ENCODE peak calls at places on chromosomes 3 and 15, in five cellular contexts. One of them, this sample, is unnamed.

GRCh38 chr15:76333720-76334437 is 2.7 kb upstream of the ISL2 start:
- DNase-seq in K562: peak; percentile 39
- DNase-seq in GM23248: no peak
- DNase-seq in fibroblast of lung: no peak
- DNase-seq in stomach: no peak
- DNase-seq in this sample: peak; percentile 80

GRCh38 chr15:96703794-96704550 is 373.5 kb downstream of the NR2F2 start:
- DNase-seq in K562: no peak
- DNase-seq in GM23248: peak; percentile 1
- DNase-seq in fibroblast of lung: peak; percentile 37
- DNase-seq in stomach: no peak
- DNase-seq in this sample: no peak

GRCh38 chr3:185473290-185473815 is 25.5 kb downstream of the TMEM41A start:
- DNase-seq in K562: peak; percentile 75
- DNase-seq in GM23248: no peak
- DNase-seq in fibroblast of lung: no peak
- DNase-seq in stomach: no peak
- DNase-seq in this sample: no peak

GRCh38 chr15:57647071-57647790 is 55.5 kb downstream of the MYZAP start:
- DNase-seq in K562: no peak
- DNase-seq in GM23248: peak; percentile 4
- DNase-seq in fibroblast of lung: no peak
- DNase-seq in stomach: no peak
- DNase-seq in this sample: no peak

GRCh38 chr3:13782501-13782900 is 97.4 kb downstream of the WNT7A start:
- DNase-seq in K562: no peak
- DNase-seq in GM23248: peak; percentile 6
- DNase-seq in fibroblast of lung: no peak
- DNase-seq in stomach: no peak
- DNase-seq in this sample: no peak

GRCh38 chr3:63132456-63133250 is 145.5 kb upstream of the SYNPR start:
- DNase-seq in K562: no peak
- DNase-seq in GM23248: peak; percentile 46
- DNase-seq in fibroblast of lung: no peak
- DNase-seq in stomach: no peak
- DNase-seq in this sample: no peak

GRCh38 chr3:10459954-10460754 is 45.2 kb downstream of the ATP2B2 start:
- DNase-seq in K562: peak; percentile 93
- DNase-seq in GM23248: peak; percentile 71
- DNase-seq in fibroblast of lung: peak; percentile 68
- DNase-seq in stomach: peak; percentile 36
- DNase-seq in this sample: no peak

GRCh38 chr3:159852821-159853505 is 135.7 kb upstream of the IL12A start:
- DNase-seq in K562: no peak
- DNase-seq in GM23248: peak; percentile 50
- DNase-seq in fibroblast of lung: peak; percentile 63
- DNase-seq in stomach: no peak
- DNase-seq in this sample: peak; percentile 29

GRCh38 chr3:154148541-154148940 is 27.4 kb downstream of the ARHGEF26 start:
- DNase-seq in K562: no peak
- DNase-seq in GM23248: no peak
- DNase-seq in fibroblast of lung: no peak
- DNase-seq in stomach: no peak
- DNase-seq in this sample: no peak

GRCh38 chr15:60993008-60993407 is 236.1 kb downstream of the RORA start:
- DNase-seq in K562: no peak
- DNase-seq in GM23248: peak; percentile 45
- DNase-seq in fibroblast of lung: peak; percentile 20
- DNase-seq in stomach: no peak
- DNase-seq in this sample: no peak

GRCh38 chr3:169965562-169965961 is 1.0 kb upstream of the SEC62 start:
- DNase-seq in K562: no peak
- DNase-seq in GM23248: no peak
- DNase-seq in fibroblast of lung: no peak
- DNase-seq in stomach: no peak
- DNase-seq in this sample: no peak

GRCh38 chr3:48784426-48785120 is 63.1 kb downstream of the PRKAR2A start:
- DNase-seq in K562: peak; percentile 11
- DNase-seq in GM23248: peak; percentile 39
- DNase-seq in fibroblast of lung: peak; percentile 31
- DNase-seq in stomach: no peak
- DNase-seq in this sample: no peak

GRCh38 chr3:98969295-98969694 is 67.8 kb upstream of the DCBLD2 start:
- DNase-seq in K562: no peak
- DNase-seq in GM23248: no peak
- DNase-seq in fibroblast of lung: no peak
- DNase-seq in stomach: no peak
- DNase-seq in this sample: no peak

GRCh38 chr3:56389213-56389830 is 78.9 kb downstream of the ERC2 start:
- DNase-seq in K562: no peak
- DNase-seq in GM23248: no peak
- DNase-seq in fibroblast of lung: no peak
- DNase-seq in stomach: no peak
- DNase-seq in this sample: no peak

GRCh38 chr3:169060037-169060436 is 603.5 kb downstream of the MECOM start:
- DNase-seq in K562: no peak
- DNase-seq in GM23248: peak; percentile 32
- DNase-seq in fibroblast of lung: peak; percentile 26
- DNase-seq in stomach: no peak
- DNase-seq in this sample: no peak

GRCh38 chr15:71921191-71921590 is 110.8 kb downstream of the NR2E3 start:
- DNase-seq in K562: no peak
- DNase-seq in GM23248: peak; percentile 8
- DNase-seq in fibroblast of lung: no peak
- DNase-seq in stomach: no peak
- DNase-seq in this sample: no peak

GRCh38 chr3:11037241-11037873 is 44.8 kb downstream of the SLC6A1 start:
- DNase-seq in K562: no peak
- DNase-seq in GM23248: no peak
- DNase-seq in fibroblast of lung: no peak
- DNase-seq in stomach: no peak
- DNase-seq in this sample: no peak

GRCh38 chr15:60009124-60009523 is 5.0 kb downstream of the FOXB1 start:
- DNase-seq in K562: no peak
- DNase-seq in GM23248: no peak
- DNase-seq in fibroblast of lung: no peak
- DNase-seq in stomach: no peak
- DNase-seq in this sample: no peak

GRCh38 chr3:242986-243706 is 46.6 kb downstream of the CHL1 start:
- DNase-seq in K562: no peak
- DNase-seq in GM23248: peak; percentile 1
- DNase-seq in fibroblast of lung: peak; percentile 98
- DNase-seq in stomach: no peak
- DNase-seq in this sample: no peak

GRCh38 chr3:67647390-67647878 is 7.0 kb downstream of the SUCLG2 start:
- DNase-seq in K562: no peak
- DNase-seq in GM23248: peak; percentile 99
- DNase-seq in fibroblast of lung: peak; percentile 97
- DNase-seq in stomach: peak; percentile 76
- DNase-seq in this sample: no peak

GRCh38 chr3:131326307-131326706 is 55.3 kb upstream of the NUDT16 start:
- DNase-seq in K562: no peak
- DNase-seq in GM23248: peak; percentile 55
- DNase-seq in fibroblast of lung: no peak
- DNase-seq in stomach: no peak
- DNase-seq in this sample: no peak

GRCh38 chr3:191356586-191357439 is 26.5 kb upstream of the UTS2B start:
- DNase-seq in K562: no peak
- DNase-seq in GM23248: peak; percentile 92
- DNase-seq in fibroblast of lung: peak; percentile 66
- DNase-seq in stomach: peak; percentile 31
- DNase-seq in this sample: no peak

GRCh38 chr3:45110185-45110833 is 35.9 kb downstream of the CDCP1 start:
- DNase-seq in K562: no peak
- DNase-seq in GM23248: no peak
- DNase-seq in fibroblast of lung: no peak
- DNase-seq in stomach: no peak
- DNase-seq in this sample: no peak

GRCh38 chr3:169618894-169619792 is 44.4 kb downstream of the MECOM start:
- DNase-seq in K562: no peak
- DNase-seq in GM23248: no peak
- DNase-seq in fibroblast of lung: no peak
- DNase-seq in stomach: no peak
- DNase-seq in this sample: peak; percentile 62

GRCh38 chr15:65385868-65386253 is 8.1 kb upstream of the IGDCC3 start:
- DNase-seq in K562: no peak
- DNase-seq in GM23248: peak; percentile 23
- DNase-seq in fibroblast of lung: no peak
- DNase-seq in stomach: no peak
- DNase-seq in this sample: no peak

GRCh38 chr15:99615460-99615859 is 49.7 kb downstream of the MEF2A start:
- DNase-seq in K562: no peak
- DNase-seq in GM23248: no peak
- DNase-seq in fibroblast of lung: no peak
- DNase-seq in stomach: no peak
- DNase-seq in this sample: no peak
- H3K9me3 ChIP-seq in K562: no peaks in the 10 kb centered on the region
- H3K9me3 ChIP-seq in GM23248: no peaks in the 10 kb centered on the region
- H3K9me3 ChIP-seq in fibroblast of lung: no peaks in the 10 kb centered on the region
- H3K9me3 ChIP-seq in stomach: no peaks in the 10 kb centered on the region
- H3K9me3 ChIP-seq in this sample: no peaks in the 10 kb centered on the region

GRCh38 chr3:42130007-42130328 is 38.8 kb downstream of the TRAK1 start:
- DNase-seq in K562: no peak
- DNase-seq in GM23248: no peak
- DNase-seq in fibroblast of lung: no peak
- DNase-seq in stomach: no peak
- DNase-seq in this sample: no peak
- H3K27ac ChIP-seq in K562: no peak overlapping the region
- H3K27ac ChIP-seq in GM23248: no peak overlapping the region
- H3K27ac ChIP-seq in fibroblast of lung: no peak overlapping the region
- H3K27ac ChIP-seq in stomach: peak overlapping the region; percentile 79
- H3K27ac ChIP-seq in this sample: no peak overlapping the region

DNA sequence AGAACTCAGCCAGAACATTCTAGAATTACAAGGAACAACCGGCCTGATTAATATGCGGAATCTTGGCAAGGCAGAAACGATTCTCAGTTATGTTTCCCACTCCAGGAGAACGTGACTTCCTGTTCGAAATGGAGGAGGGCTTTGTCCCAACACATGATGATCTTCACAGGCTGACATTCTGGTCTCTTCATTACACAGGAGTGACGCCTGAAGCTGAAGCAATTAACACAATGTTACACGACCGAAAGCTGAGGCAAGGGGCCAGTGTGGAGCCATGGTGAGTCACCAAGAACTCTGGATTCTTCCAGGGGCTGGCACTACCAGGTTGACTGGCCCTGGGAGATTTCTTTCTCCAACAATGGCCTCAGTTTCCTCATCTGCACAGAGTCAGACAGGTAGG is 40.9 kb downstream of the RFTN1 start:
- DNase-seq in K562: no peak
- DNase-seq in GM23248: no peak
- DNase-seq in fibroblast of lung: no peak
- DNase-seq in stomach: no peak
- DNase-seq in this sample: no peak
- H3K9me3 ChIP-seq in K562: no peaks in the 10 kb centered on the region
- H3K9me3 ChIP-seq in GM23248: no peaks in the 10 kb centered on the region
- H3K9me3 ChIP-seq in fibroblast of lung: no peaks in the 10 kb centered on the region
- H3K9me3 ChIP-seq in stomach: peaks cover 13% of the 10 kb centered on the region
- H3K9me3 ChIP-seq in this sample: no peaks in the 10 kb centered on the region

GRCh38 chr15:66841953-66842681 is 140.1 kb downstream of the SMAD6 start:
- DNase-seq in K562: peak; percentile 75
- DNase-seq in GM23248: peak; percentile 98
- DNase-seq in fibroblast of lung: peak; percentile 94
- DNase-seq in stomach: peak; percentile 88
- DNase-seq in this sample: peak; percentile 30

GRCh38 chr15:66844041-66844746 is 142.2 kb downstream of the SMAD6 start:
- DNase-seq in K562: no peak
- DNase-seq in GM23248: no peak
- DNase-seq in fibroblast of lung: no peak
- DNase-seq in stomach: no peak
- DNase-seq in this sample: no peak

GRCh38 chr15:66844747-66845145 is 142.7 kb downstream of the SMAD6 start:
- DNase-seq in K562: no peak
- DNase-seq in GM23248: no peak
- DNase-seq in fibroblast of lung: no peak
- DNase-seq in stomach: no peak
- DNase-seq in this sample: no peak

GRCh38 chr15:66842710-66843441 is 140.8 kb downstream of the SMAD6 start:
- DNase-seq in K562: peak; percentile 79
- DNase-seq in GM23248: peak; percentile 91
- DNase-seq in fibroblast of lung: peak; percentile 87
- DNase-seq in stomach: peak; percentile 75
- DNase-seq in this sample: peak; percentile 45

DNA sequence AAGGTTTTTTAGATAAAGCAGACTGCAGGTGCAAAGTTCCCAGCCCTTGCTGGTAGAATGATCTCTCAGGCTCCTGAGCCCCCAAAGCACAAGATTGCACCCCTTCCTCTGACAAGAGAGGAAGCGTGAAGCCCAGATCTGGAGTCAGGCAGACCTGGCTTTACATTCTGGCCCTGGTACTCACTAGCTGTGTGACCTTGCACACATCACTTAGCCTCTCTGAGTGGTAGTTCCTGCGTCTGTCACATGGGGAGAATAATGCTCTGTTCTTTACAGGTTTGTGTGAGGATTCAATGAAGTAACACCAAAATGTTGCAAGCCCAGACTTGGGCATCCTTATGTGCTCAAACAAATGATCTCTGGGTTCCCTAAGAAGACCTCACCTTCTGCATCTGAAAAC is 141.5 kb downstream of the SMAD6 start:
- DNase-seq in K562: no peak
- DNase-seq in GM23248: no peak
- DNase-seq in fibroblast of lung: no peak
- DNase-seq in stomach: no peak
- DNase-seq in this sample: no peak
- H3K27ac ChIP-seq in K562: no peak overlapping the region
- H3K27ac ChIP-seq in GM23248: peak overlapping the region; percentile 94
- H3K27ac ChIP-seq in fibroblast of lung: peak overlapping the region; percentile 74
- H3K27ac ChIP-seq in stomach: peak overlapping the region; percentile 96
- H3K27ac ChIP-seq in this sample: no peak overlapping the region

GRCh38 chr15:20357139-20358065 is 184.2 kb downstream of the GOLGA6L6 start:
- DNase-seq in K562: no peak
- DNase-seq in GM23248: no peak
- DNase-seq in fibroblast of lung: no peak
- DNase-seq in stomach: peak; percentile 25
- DNase-seq in this sample: peak; percentile 30

GRCh38 chr15:20358066-20358780 is 183.4 kb downstream of the GOLGA6L6 start:
- DNase-seq in K562: no peak
- DNase-seq in GM23248: no peak
- DNase-seq in fibroblast of lung: no peak
- DNase-seq in stomach: peak; percentile 25
- DNase-seq in this sample: peak; percentile 93

GRCh38 chr15:20358781-20359414 is 182.7 kb downstream of the GOLGA6L6 start:
- DNase-seq in K562: no peak
- DNase-seq in GM23248: no peak
- DNase-seq in fibroblast of lung: no peak
- DNase-seq in stomach: no peak
- DNase-seq in this sample: no peak

GRCh38 chr15:20356444-20357138 is 185.0 kb downstream of the GOLGA6L6 start:
- DNase-seq in K562: peak; percentile 91
- DNase-seq in GM23248: peak; percentile 50
- DNase-seq in fibroblast of lung: no peak
- DNase-seq in stomach: peak; percentile 63
- DNase-seq in this sample: peak; percentile 77

DNA sequence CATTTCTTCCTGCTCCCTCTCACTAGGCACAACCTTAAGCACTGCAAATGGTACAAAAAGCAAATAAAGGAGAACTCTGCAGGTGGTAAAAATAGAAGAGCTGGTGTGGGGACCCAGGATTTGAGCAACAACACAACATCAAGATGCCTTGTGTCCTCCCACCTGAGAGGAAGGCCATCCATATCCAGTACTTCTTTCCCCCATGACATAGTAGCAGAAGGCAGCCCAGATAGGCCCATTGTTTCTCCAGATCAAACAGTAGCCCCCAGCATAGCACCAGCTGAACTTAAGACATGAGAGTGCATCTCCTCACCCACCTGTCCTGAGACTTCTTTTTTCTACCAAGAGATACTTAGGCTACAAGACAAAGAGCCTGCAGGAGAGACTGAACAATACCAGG is 180.5 kb downstream of the GOLGA6L6 start:
- DNase-seq in K562: no peak
- DNase-seq in GM23248: no peak
- DNase-seq in fibroblast of lung: no peak
- DNase-seq in stomach: no peak
- DNase-seq in this sample: no peak
- H3K9me3 ChIP-seq in K562: no peaks in the 10 kb centered on the region
- H3K9me3 ChIP-seq in GM23248: no peaks in the 10 kb centered on the region
- H3K9me3 ChIP-seq in fibroblast of lung: peaks cover 4% of the 10 kb centered on the region
- H3K9me3 ChIP-seq in stomach: no peaks in the 10 kb centered on the region
- H3K9me3 ChIP-seq in this sample: no peaks in the 10 kb centered on the region

This sample was measured in WERI-Rb-1.